ENCODE peak calls at places on chromosomes 2 and 18, in five cellular contexts. X is germinal center; I is SK-MEL-5; Z is effector memory CD4-positive, alpha-beta T cell; F is NCI-H526. T is an unnamed sample.

GRCh38 chr2:238525990-238526389 is 99.3 kb downstream of the ASB1 start:
- DNase-seq in X (no peak), I (no peak), Z (no peak), F (no peak), T (no peak)

GRCh38 chr2:58131191-58132011 is 84.8 kb downstream of the VRK2 start:
- DNase-seq in X (no peak), I (peak; percentile 64), Z (no peak), F (no peak), T (no peak)

GRCh38 chr2:100832885-100833284 is 12.9 kb downstream of the NPAS2 start:
- DNase-seq in X (no peak), I (no peak), Z (no peak), F (no peak), T (no peak)

GRCh38 chr2:238636269-238637073 is 209.7 kb downstream of the ASB1 start:
- DNase-seq in X (no peak), I (no peak), Z (no peak), F (no peak), T (no peak)

GRCh38 chr2:120469486-120469885 is 123.5 kb downstream of the INHBB start:
- DNase-seq in X (no peak), I (no peak), Z (no peak), F (no peak), T (no peak)

GRCh38 chr2:48852938-48853337 is 97.4 kb upstream of the LHCGR start:
- DNase-seq in X (no peak), I (no peak), Z (no peak), F (no peak), T (no peak)

GRCh38 chr2:207768891-207769596 is 662 bp downstream of the FZD5 start:
- DNase-seq in X (peak; percentile 57), I (no peak), Z (no peak), F (no peak), T (no peak)

GRCh38 chr18:54950221-54950620 is 9.0 kb downstream of the CCDC68 start:
- DNase-seq in X (no peak), I (no peak), Z (no peak), F (no peak), T (no peak)

GRCh38 chr18:23885750-23886149 is 128.8 kb upstream of the TTC39C start:
- DNase-seq in X (no peak), I (no peak), Z (no peak), F (no peak), T (no peak)

GRCh38 chr2:241041557-241042158 is 43.2 kb downstream of the SNED1 start:
- DNase-seq in X (peak; percentile 61), I (no peak), Z (no peak), F (no peak), T (no peak)

GRCh38 chr2:175807031-175807873 is 194.8 kb downstream of the LNPK start:
- DNase-seq in X (no peak), I (peak; percentile 48), Z (no peak), F (no peak), T (no peak)

GRCh38 chr2:204705243-204705971 is 160.1 kb downstream of the PARD3B start:
- DNase-seq in X (no peak), I (no peak), Z (no peak), F (no peak), T (no peak)

GRCh38 chr2:214575030-214575949 is 164.4 kb downstream of the VWC2L start:
- DNase-seq in X (no peak), I (no peak), Z (no peak), F (no peak), T (no peak)

GRCh38 chr2:238852186-238852869 is 4.4 kb downstream of the TWIST2 start:
- DNase-seq in X (no peak), I (no peak), Z (no peak), F (peak; percentile 10), T (no peak)

T was measured in Right ventricle myocardium superior.